ENCODE peak calls at places on chromosomes 5 and 9, in seven cellular contexts. G, K, J, X, A, H and S are unnamed samples.

GRCh38 chr5:52849544-52849943 is 61.8 kb downstream of the ITGA1 start:
- DNase-seq in G (no peak), K (no peak), J (no peak), X (no peak), A (no peak), H (no peak), S (no peak)

GRCh38 chr5:84373506-84373905 is 11.2 kb downstream of the EDIL3 start:
- DNase-seq in G (no peak), K (no peak), J (no peak), X (no peak), A (peak; percentile 20), H (no peak), S (no peak)

GRCh38 chr5:53331463-53331862 is 149.0 kb upstream of the FST start:
- DNase-seq in G (no peak), K (no peak), J (no peak), X (no peak), A (peak; percentile 42), H (peak; percentile 94), S (no peak)

GRCh38 chr9:38393128-38393809 is 767 bp downstream of the ALDH1B1 start:
- DNase-seq in G (no peak), K (no peak), J (no peak), X (no peak), A (peak; percentile 7), H (no peak), S (no peak)

GRCh38 chr5:171386006-171386671 is 1.5 kb upstream of the NPM1 start:
- DNase-seq in G (no peak), K (no peak), J (no peak), X (no peak), A (no peak), H (no peak), S (no peak)

GRCh38 chr5:102713682-102714231 is 41.3 kb upstream of the PAM start:
- DNase-seq in G (no peak), K (no peak), J (no peak), X (no peak), A (no peak), H (no peak), S (no peak)

GRCh38 chr9:81465468-81466002 is 223.8 kb downstream of the TLE1 start:
- DNase-seq in G (no peak), K (no peak), J (no peak), X (no peak), A (peak; percentile 19), H (peak; percentile 25), S (no peak)

GRCh38 chr9:89817186-89817960 is 212.6 kb downstream of the GADD45G start:
- DNase-seq in G (no peak), K (no peak), J (peak; percentile 41), X (no peak), A (peak; percentile 27), H (no peak), S (no peak)

GRCh38 chr9:89505795-89506385 is 8.0 kb upstream of the SEMA4D start:
- DNase-seq in G (no peak), K (no peak), J (no peak), X (no peak), A (peak; percentile 8), H (no peak), S (no peak)

GRCh38 chr5:78514427-78515345 is 133.9 kb downstream of the LHFPL2 start:
- DNase-seq in G (no peak), K (no peak), J (no peak), X (no peak), A (no peak), H (peak; percentile 49), S (no peak)

GRCh38 chr9:101626295-101626694 is 31.5 kb upstream of the PPP3R2 start:
- DNase-seq in G (no peak), K (no peak), J (no peak), X (no peak), A (no peak), H (no peak), S (no peak)

GRCh38 chr9:83957029-83957513 is 22.9 kb downstream of the HNRNPK start:
- DNase-seq in G (no peak), K (no peak), J (no peak), X (no peak), A (no peak), H (no peak), S (no peak)

GRCh38 chr5:4905674-4906528 is 234.2 kb upstream of the ADAMTS16 start:
- DNase-seq in G (no peak), K (peak; percentile 58), J (peak; percentile 54), X (no peak), A (no peak), H (no peak), S (no peak)

GRCh38 chr5:162230348-162230747 is 162.8 kb downstream of the GABRG2 start:
- DNase-seq in G (no peak), K (no peak), J (no peak), X (no peak), A (no peak), H (no peak), S (no peak)

GRCh38 chr5:73376618-73377170 is 71.9 kb downstream of the FOXD1 start:
- DNase-seq in G (no peak), K (no peak), J (no peak), X (no peak), A (peak; percentile 27), H (peak; percentile 83), S (no peak)

DNA sequence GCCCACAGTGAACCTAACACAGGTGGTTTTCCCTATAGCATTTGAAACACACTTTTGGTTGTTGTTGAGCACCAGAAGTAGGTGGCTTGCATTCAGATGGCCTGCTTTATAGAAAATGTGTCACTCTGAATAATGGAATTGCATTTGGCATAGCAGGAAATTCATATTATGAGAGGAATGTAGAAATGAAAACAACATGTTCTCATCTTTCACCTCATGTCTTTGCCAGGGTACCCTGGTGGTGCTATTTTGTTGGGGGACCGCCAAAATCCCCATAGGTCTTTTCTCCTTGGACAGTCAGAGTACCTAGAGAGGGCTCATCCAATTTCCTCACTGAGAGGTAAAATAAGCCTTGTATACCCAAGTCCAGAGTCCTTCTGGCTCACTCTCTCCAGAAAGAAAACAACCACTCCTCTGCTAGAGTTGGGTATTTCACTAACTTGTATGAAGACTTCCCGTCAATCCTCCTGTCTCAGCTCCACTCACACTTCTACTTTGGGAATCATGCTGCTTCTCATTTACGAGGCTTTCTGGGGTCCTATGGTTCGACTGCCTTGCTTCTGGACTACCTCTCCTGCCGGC is 67.4 kb downstream of the MRPS27 start:
- DNase-seq in G (no peak), K (no peak), J (no peak), X (no peak), A (no peak), H (no peak), S (peak; percentile 12)
- H3K27ac ChIP-seq in G (no peak overlapping the region), K (no peak overlapping the region), J (no peak overlapping the region), X (no peak overlapping the region), A (no peak overlapping the region), H (no peak overlapping the region), S (no peak overlapping the region)

GRCh38 chr9:32404856-32405255 is 20.4 kb downstream of the ACO1 start:
- DNase-seq in G (peak; percentile 53), K (no peak), J (no peak), X (no peak), A (no peak), H (no peak), S (no peak)
- H3K36me3 ChIP-seq in G (peaks cover 19% of the 10 kb centered on the region), K (peaks cover 3% of the 10 kb centered on the region), J (no peaks in the 10 kb centered on the region), X (peaks cover 13% of the 10 kb centered on the region), A (peaks cover 36% of the 10 kb centered on the region), H (peaks cover 57% of the 10 kb centered on the region), S (peaks cover 31% of the 10 kb centered on the region)

GRCh38 chr5:16076657-16077056 is 102.9 kb downstream of the MARCHF11 start:
- DNase-seq in G (no peak), K (no peak), J (no peak), X (no peak), A (no peak), H (no peak), S (no peak)
- TF ChIP-seq CTCF in G (no peak), K (no peak), J (no peak), X (no peak), A (no peak), H (no peak), S (no peak)

GRCh38 chr5:35026280-35026840 is 21.4 kb downstream of the AGXT2 start:
- DNase-seq in G (peak; percentile 54), K (no peak), J (no peak), X (no peak), A (no peak), H (no peak), S (no peak)
- H3K27ac ChIP-seq in G (peak overlapping the region; percentile 65), K (no peak overlapping the region), J (no peak overlapping the region), X (no peak overlapping the region), A (no peak overlapping the region), H (no peak overlapping the region), S (no peak overlapping the region)

GRCh38 chr9:121557581-121558422 is 58.2 kb upstream of the GGTA1 start:
- DNase-seq in G (peak; percentile 65), K (no peak), J (peak; percentile 60), X (peak; percentile 61), A (peak; percentile 88), H (peak; percentile 92), S (peak; percentile 84)
- H3K36me3 ChIP-seq in G (no peaks in the 10 kb centered on the region), K (no peaks in the 10 kb centered on the region), J (no peaks in the 10 kb centered on the region), X (no peaks in the 10 kb centered on the region), A (no peaks in the 10 kb centered on the region), H (no peaks in the 10 kb centered on the region), S (no peaks in the 10 kb centered on the region)

GRCh38 chr5:136805466-136805865 is 440.1 kb upstream of the TRPC7 start:
- DNase-seq in G (no peak), K (no peak), J (no peak), X (no peak), A (no peak), H (no peak), S (no peak)
- TF ChIP-seq CTCF in G (no peak), K (no peak), J (no peak), X (no peak), A (no peak), H (no peak), S (no peak)

DNA sequence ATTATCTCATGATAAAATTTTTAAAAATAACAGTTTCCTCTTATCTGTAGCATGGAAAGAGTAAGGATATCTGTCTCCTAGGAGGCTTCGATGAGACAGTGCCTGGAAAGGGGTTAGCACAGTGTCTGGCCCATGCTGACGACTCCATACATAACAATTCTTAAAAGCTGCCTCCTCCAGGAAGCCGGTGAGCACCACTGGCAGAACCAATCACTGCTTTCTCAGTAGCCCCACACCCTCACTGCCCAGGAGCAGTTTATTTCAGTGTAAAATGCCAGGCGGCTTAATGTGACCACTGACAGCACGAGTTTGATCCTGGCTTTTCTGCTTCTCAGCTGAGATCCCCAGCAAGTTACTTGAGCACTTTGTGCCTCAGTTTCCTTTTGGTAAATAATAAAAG is 1.2 kb upstream of the NIPAL4 start:
- DNase-seq in G (no peak), K (no peak), J (no peak), X (no peak), A (no peak), H (no peak), S (no peak)
- H3K27ac ChIP-seq in G (no peak overlapping the region), K (no peak overlapping the region), J (no peak overlapping the region), X (no peak overlapping the region), A (no peak overlapping the region), H (no peak overlapping the region), S (no peak overlapping the region)